ENCODE peak calls at places on chromosome 17, in six cellular contexts. E is AG09309, H is bronchial epithelial cell, I is heart left ventricle, P is B cell, J is GM12865. T is an unnamed sample.

GRCh38 chr17:50022463-50023130 is 27.6 kb upstream of the DLX3 start:
- DNase-seq in P (no peak), J (no peak), H (no peak), I (no peak), E (no peak), T (no peak)

GRCh38 chr17:59607817-59608403 is 11.8 kb upstream of the CLTC start:
- DNase-seq in E (no peak), P (no peak), J (peak), I (no peak), H (no peak), T (peak)

GRCh38 chr17:17771498-17772201 is 65.1 kb downstream of the SREBF1 start:
- DNase-seq in E (no peak), P (no peak), J (no peak), I (no peak), H (no peak), T (no peak)

GRCh38 chr17:40063034-40063765 is 435 bp downstream of the THRA start:
- DNase-seq in J (peak), P (no peak), I (peak), E (no peak), H (no peak), T (peak)

GRCh38 chr17:10226930-10227695 is 28.7 kb upstream of the GAS7 start:
- DNase-seq in E (no peak), I (peak), J (peak), P (peak), H (no peak), T (peak)

GRCh38 chr17:18258356-18259038 is at the start of gene FLII:
- DNase-seq in I (peak), E (no peak), H (no peak), J (peak), P (peak), T (peak)

GRCh38 chr17:48024149-48025039 is 13.2 kb downstream of the COPZ2 start:
- DNase-seq in I (peak), J (peak), E (no peak), H (no peak), P (peak), T (peak)

GRCh38 chr17:82956146-82956725 is 116.4 kb upstream of the ZNF750 start:
- DNase-seq in I (no peak), H (no peak), E (no peak), J (no peak), P (no peak), T (no peak)

GRCh38 chr17:64069143-64069542 is 48.7 kb upstream of the ICAM2 start:
- DNase-seq in P (no peak), E (no peak), J (no peak), I (no peak), H (no peak), T (no peak)

GRCh38 chr17:32803544-32803943 is 73.4 kb downstream of the MYO1D start:
- DNase-seq in H (no peak), I (no peak), J (no peak), E (no peak), P (no peak), T (peak)

GRCh38 chr17:76276069-76276431 is 10.9 kb downstream of the UBALD2 start:
- DNase-seq in J (peak), P (peak), E (no peak), I (no peak), H (no peak), T (no peak)

GRCh38 chr17:17712268-17712924 is 31.1 kb downstream of the RAI1 start:
- DNase-seq in E (peak), H (peak), I (no peak), P (no peak), J (peak), T (peak)

GRCh38 chr17:10295728-10296343 is 77.0 kb downstream of the MYH13 start:
- DNase-seq in E (no peak), H (peak), J (peak), P (no peak), I (no peak), T (peak)

GRCh38 chr17:16900288-16900882 is 71.5 kb downstream of the TNFRSF13B start:
- DNase-seq in I (no peak), J (no peak), E (no peak), H (no peak), P (no peak), T (no peak)

GRCh38 chr17:74930535-74931036 is 5.1 kb upstream of the OTOP3 start:
- DNase-seq in J (no peak), P (no peak), E (no peak), H (no peak), I (no peak), T (no peak)

GRCh38 chr17:27354051-27354490 is 60.2 kb downstream of the WSB1 start:
- DNase-seq in H (no peak), E (no peak), P (no peak), I (peak), J (no peak), T (no peak)

GRCh38 chr17:80118601-80119270 is 17.4 kb downstream of the GAA start:
- DNase-seq in J (no peak), E (no peak), H (no peak), P (no peak), I (no peak), T (no peak)

GRCh38 chr17:17175340-17175739 is 30.8 kb downstream of the PLD6 start:
- DNase-seq in I (no peak), H (no peak), E (no peak), P (no peak), J (no peak), T (no peak)

GRCh38 chr17:16922386-16923096 is 49.4 kb downstream of the TNFRSF13B start:
- DNase-seq in P (no peak), I (no peak), E (no peak), J (no peak), H (peak), T (peak)

GRCh38 chr17:16989230-16989952 is 17.5 kb upstream of the TNFRSF13B start:
- DNase-seq in H (no peak), J (peak), P (peak), I (no peak), E (no peak), T (no peak)

GRCh38 chr17:74760404-74761105 is 12.1 kb downstream of the NHERF1 start:
- DNase-seq in I (no peak), J (no peak), P (no peak), H (peak), E (no peak), T (no peak)

GRCh38 chr17:27549251-27549919 is 81.6 kb upstream of the LGALS9 start:
- DNase-seq in P (no peak), H (no peak), I (peak), J (no peak), E (no peak), T (no peak)

GRCh38 chr17:40542562-40543411 is 22.5 kb downstream of the CCR7 start:
- DNase-seq in I (peak), E (peak), H (peak), J (peak), P (no peak), T (peak)

GRCh38 chr17:71188811-71189492 is 931.9 kb upstream of the SOX9 start:
- DNase-seq in E (peak), I (no peak), J (peak), H (peak), P (no peak), T (peak)

GRCh38 chr17:59828478-59828760 is 64.3 kb downstream of the TUBD1 start:
- DNase-seq in H (no peak), E (no peak), P (no peak), J (no peak), I (no peak), T (no peak)

GRCh38 chr17:3843935-3844516 is 2.0 kb downstream of the NCBP3 start:
- DNase-seq in I (no peak), P (peak), E (no peak), H (peak), J (peak), T (peak)

GRCh38 chr17:50668025-50668837 is 33.5 kb downstream of the ABCC3 start:
- DNase-seq in E (no peak), I (no peak), H (no peak), P (no peak), J (no peak), T (peak)

GRCh38 chr17:65896889-65897288 is 295.0 kb downstream of the CEP112 start:
- DNase-seq in H (no peak), I (no peak), J (no peak), P (no peak), E (no peak), T (no peak)

GRCh38 chr17:72590382-72590781 is 469.6 kb downstream of the SOX9 start:
- DNase-seq in P (no peak), J (no peak), E (no peak), H (peak), I (no peak), T (peak)

GRCh38 chr17:32350662-32351418 is 883 bp downstream of the ZNF207 start:
- DNase-seq in P (peak), I (no peak), H (peak), E (no peak), J (peak), T (peak)

GRCh38 chr17:62781826-62782225 is 26.3 kb downstream of the MARCHF10 start:
- DNase-seq in E (no peak), J (no peak), P (no peak), H (peak), I (no peak), T (peak)

GRCh38 chr17:62781356-62781755 is 26.8 kb downstream of the MARCHF10 start:
- DNase-seq in P (no peak), E (no peak), I (no peak), J (no peak), H (no peak), T (peak)

GRCh38 chr17:62778990-62779681 is 29.0 kb downstream of the MARCHF10 start:
- DNase-seq in I (no peak), E (peak), H (peak), P (no peak), J (no peak), T (peak)

GRCh38 chr17:62780951-62781350 is 27.2 kb downstream of the MARCHF10 start:
- DNase-seq in J (no peak), I (no peak), E (no peak), P (no peak), H (peak), T (no peak)

DNA sequence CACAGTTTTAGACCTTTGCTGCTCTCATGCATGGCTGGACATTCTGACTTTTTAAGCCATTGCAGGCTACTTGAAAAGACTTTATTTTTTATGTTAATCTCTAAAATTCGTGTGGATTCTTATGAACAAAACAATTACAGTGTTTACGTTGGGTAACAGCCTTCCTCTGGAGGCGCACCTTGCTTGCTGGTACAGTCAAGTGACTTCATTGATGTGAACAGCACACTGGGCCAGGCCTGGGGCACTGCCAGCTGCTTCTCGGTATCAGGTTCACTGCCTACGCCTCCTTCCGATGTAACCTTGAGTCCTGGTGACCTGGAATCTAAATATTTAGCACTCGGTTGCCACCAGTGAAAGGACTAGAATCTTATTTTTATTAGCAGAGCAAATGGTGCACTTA is 27.8 kb downstream of the MARCHF10 start:
- DNase-seq in P (no peak), E (no peak), I (peak), J (no peak), H (peak), T (peak)
- TF ChIP-seq CTCF in P (no peak), E (no peak), I (no peak), J (no peak), H (peak), T (no peak)

DNA sequence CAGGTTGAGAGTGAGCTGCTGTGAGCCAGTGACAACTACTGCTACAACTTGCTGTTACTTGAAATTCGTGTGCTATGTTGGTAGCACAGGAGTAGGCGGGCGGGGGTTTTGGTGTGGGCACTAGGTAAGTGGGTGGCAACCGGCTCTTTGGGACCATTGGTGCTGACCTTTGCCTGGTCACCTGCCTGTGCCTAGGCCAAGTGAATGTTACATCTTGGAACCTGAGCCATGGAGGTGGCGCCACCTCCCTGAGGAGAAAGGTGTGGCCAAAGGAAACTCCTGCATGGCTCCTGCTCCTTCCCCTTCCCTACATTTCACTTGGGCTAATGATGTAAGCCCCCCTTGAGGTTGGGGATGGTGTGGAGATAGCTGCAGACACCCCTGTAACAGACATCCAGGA is 25.4 kb upstream of the ARHGAP23 start:
- DNase-seq in P (no peak), I (no peak), H (no peak), E (no peak), J (no peak), T (no peak)
- TF ChIP-seq CTCF in P (no peak), I (no peak), H (peak), E (no peak), J (no peak), T (no peak)

DNA sequence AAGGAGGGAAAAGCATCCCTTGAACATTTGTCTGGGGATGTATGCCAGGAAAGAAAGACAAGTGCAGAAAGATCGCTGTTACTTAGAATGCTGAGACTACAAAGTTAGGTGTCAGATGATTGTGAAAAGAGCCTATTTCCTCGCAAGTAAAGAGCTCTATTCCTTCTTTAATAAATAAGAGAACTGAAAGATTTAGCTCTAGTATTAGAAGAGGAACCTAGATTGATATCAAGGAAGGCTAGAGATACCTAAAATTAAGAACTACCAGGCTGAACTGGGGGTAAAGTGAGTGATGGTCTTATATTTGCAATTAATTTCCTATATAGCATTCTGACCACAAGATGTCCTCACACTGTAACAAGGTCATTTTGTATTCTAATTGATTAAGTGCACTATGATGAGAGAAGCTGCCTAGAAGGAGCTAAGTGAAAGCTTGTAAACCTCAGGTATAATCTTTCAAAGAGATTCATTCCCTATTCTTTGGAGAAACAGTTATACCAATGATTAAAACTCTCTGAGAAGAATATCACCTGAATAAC is 62.3 kb downstream of the SSH2 start:
- DNase-seq in H (no peak), P (no peak), I (no peak), J (no peak), E (no peak), T (no peak)
- TF ChIP-seq CTCF in H (no peak), P (no peak), I (peak), J (no peak), E (peak), T (peak)

GRCh38 chr17:52837502-52837901 is 679.0 kb upstream of the CA10 start:
- DNase-seq in H (no peak), I (no peak), E (no peak), J (no peak), P (no peak), T (no peak)
- TF ChIP-seq CTCF in H (no peak), I (no peak), E (no peak), J (no peak), P (no peak), T (no peak)

GRCh38 chr17:41648411-41649195 is 24.2 kb upstream of the KRT17 start:
- DNase-seq in I (peak), H (peak), P (peak), J (peak), E (no peak), T (peak)
- TF ChIP-seq CTCF in I (peak), H (peak), P (peak), J (peak), E (peak), T (peak)

DNA sequence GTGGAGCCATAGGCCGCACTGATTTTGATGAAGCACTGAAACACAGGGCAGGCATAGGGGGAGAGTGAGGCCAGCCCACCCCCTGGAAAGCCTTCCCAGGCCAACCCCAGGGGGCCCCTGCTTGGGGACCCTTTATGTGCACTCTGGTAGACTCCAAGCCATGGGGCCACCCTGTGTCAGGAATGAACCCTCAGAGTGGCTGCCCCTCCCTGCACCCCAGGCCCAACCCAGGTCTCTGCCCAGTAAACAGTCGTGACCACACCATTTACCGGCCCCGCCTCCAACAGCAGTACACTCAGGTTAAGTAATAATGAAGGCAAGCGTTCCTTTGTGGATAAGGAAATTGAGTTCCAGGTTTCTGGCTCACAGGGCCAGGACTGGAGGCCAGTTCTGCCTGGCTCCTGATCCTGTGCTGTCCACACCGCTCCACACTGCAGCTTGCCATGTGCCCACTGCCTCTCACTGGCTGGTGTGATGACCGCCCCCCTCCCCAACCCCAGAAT is 13.5 kb downstream of the PIMREG start:
- DNase-seq in E (no peak), P (no peak), I (peak), H (no peak), J (no peak), T (peak)
- TF ChIP-seq CTCF in E (no peak), P (no peak), I (no peak), H (no peak), J (no peak), T (no peak)

GRCh38 chr17:7548585-7549400 is at the start of gene TNFSF12:
- DNase-seq in J (no peak), P (peak), I (peak), E (no peak), H (peak), T (peak)
- TF ChIP-seq CTCF in J (no peak), P (no peak), I (no peak), E (peak), H (no peak), T (no peak)

GRCh38 chr17:81702934-81703746 is at the start of gene MRPL12:
- DNase-seq in I (peak), J (peak), E (peak), P (peak), H (peak), T (peak)
- TF ChIP-seq CTCF in I (peak), J (no peak), E (no peak), P (peak), H (peak), T (no peak)

GRCh38 chr17:57463103-57463885 is 207.0 kb downstream of the MSI2 start:
- DNase-seq in H (peak), J (peak), I (no peak), E (no peak), P (no peak), T (peak)
- TF ChIP-seq CTCF in H (no peak), J (no peak), I (no peak), E (no peak), P (no peak), T (no peak)

DNA sequence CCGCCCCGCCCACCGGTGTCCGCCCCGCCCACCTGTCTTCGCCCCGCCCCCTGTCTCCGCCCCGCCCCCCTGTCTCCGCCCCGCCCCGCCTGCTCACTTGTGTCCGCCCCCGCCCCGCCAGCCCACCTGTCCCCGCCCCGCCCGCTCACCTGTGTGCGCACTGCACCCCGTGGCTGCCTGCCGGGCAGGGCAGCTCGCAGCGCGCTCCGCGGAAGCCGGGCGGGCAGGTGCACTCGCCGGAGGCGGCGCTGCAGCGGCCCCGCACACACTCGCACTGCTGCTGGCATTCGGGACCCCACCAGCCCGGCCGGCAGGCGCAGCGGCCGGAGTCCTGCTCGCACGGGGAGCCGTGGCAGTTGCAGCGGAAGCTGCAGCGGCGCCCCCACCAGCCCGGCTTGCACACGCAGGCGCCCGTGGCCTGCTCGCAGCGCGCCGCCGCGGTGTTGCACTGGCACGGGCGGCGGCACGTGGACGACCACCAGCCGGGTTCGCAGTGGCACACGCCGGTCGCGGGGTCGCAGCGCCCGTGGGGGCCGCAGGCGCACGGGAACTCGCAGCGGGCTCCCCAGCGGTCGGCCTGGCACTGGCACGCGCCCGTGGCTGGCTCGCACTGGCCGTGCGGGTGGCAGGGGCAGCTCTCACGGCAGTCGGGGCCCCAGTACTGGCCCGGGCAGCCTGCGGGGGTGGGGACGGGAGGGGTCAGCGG is 2.1 kb downstream of the SCARF1 start:
- DNase-seq in I (peak), H (peak), J (peak), P (peak), E (no peak), T (peak)
- TF ChIP-seq CTCF in I (no peak), H (peak), J (peak), P (peak), E (no peak), T (no peak)

T was measured in MCF 10A.